ENCODE peak calls at places on chromosome 1, in eight cellular contexts. One of them, this sample, is unnamed.

GRCh38 chr1:244444854-244445253 is 6.9 kb downstream of the ADSS2 start:
- DNase-seq in NCI-H2081: no peak
- DNase-seq in germinal center: no peak
- DNase-seq in SHP77: no peak
- DNase-seq in GDM1: no peak
- DNase-seq in activated T-helper 9 cell treated with anti-CD3 and anti-CD28 coated beads, Interleukin-2, amount 50 U/mL, for 16 hours: no peak
- DNase-seq in stimulated activated CD8-positive, alpha-beta memory T cell treated with anti-CD3 and anti-CD28 coated beads, Interleukin-4, amount 100 ng/mL, for 1 hour: no peak
- DNase-seq in amygdala: no peak
- DNase-seq in this sample: no peak

GRCh38 chr1:59016390-59016789 is 232.5 kb upstream of the JUN start:
- DNase-seq in GDM1: no peak
- DNase-seq in SHP77: peak
- DNase-seq in activated T-helper 9 cell treated with anti-CD3 and anti-CD28 coated beads, Interleukin-2, amount 50 U/mL, for 16 hours: no peak
- DNase-seq in NCI-H2081: no peak
- DNase-seq in stimulated activated CD8-positive, alpha-beta memory T cell treated with anti-CD3 and anti-CD28 coated beads, Interleukin-4, amount 100 ng/mL, for 1 hour: no peak
- DNase-seq in amygdala: no peak
- DNase-seq in germinal center: no peak
- DNase-seq in this sample: no peak

GRCh38 chr1:202241376-202242079 is 47.9 kb downstream of the LGR6 start:
- DNase-seq in NCI-H2081: no peak
- DNase-seq in activated T-helper 9 cell treated with anti-CD3 and anti-CD28 coated beads, Interleukin-2, amount 50 U/mL, for 16 hours: no peak
- DNase-seq in stimulated activated CD8-positive, alpha-beta memory T cell treated with anti-CD3 and anti-CD28 coated beads, Interleukin-4, amount 100 ng/mL, for 1 hour: no peak
- DNase-seq in GDM1: no peak
- DNase-seq in SHP77: no peak
- DNase-seq in amygdala: no peak
- DNase-seq in germinal center: no peak
- DNase-seq in this sample: no peak

GRCh38 chr1:71222668-71223067 is 141.8 kb upstream of the ZRANB2 start:
- DNase-seq in GDM1: no peak
- DNase-seq in activated T-helper 9 cell treated with anti-CD3 and anti-CD28 coated beads, Interleukin-2, amount 50 U/mL, for 16 hours: no peak
- DNase-seq in NCI-H2081: no peak
- DNase-seq in germinal center: no peak
- DNase-seq in stimulated activated CD8-positive, alpha-beta memory T cell treated with anti-CD3 and anti-CD28 coated beads, Interleukin-4, amount 100 ng/mL, for 1 hour: no peak
- DNase-seq in SHP77: no peak
- DNase-seq in amygdala: no peak
- DNase-seq in this sample: no peak

GRCh38 chr1:86239490-86239889 is 82.9 kb upstream of the COL24A1 start:
- DNase-seq in SHP77: no peak
- DNase-seq in germinal center: no peak
- DNase-seq in GDM1: no peak
- DNase-seq in amygdala: no peak
- DNase-seq in NCI-H2081: no peak
- DNase-seq in stimulated activated CD8-positive, alpha-beta memory T cell treated with anti-CD3 and anti-CD28 coated beads, Interleukin-4, amount 100 ng/mL, for 1 hour: no peak
- DNase-seq in activated T-helper 9 cell treated with anti-CD3 and anti-CD28 coated beads, Interleukin-2, amount 50 U/mL, for 16 hours: no peak
- DNase-seq in this sample: no peak

GRCh38 chr1:18739956-18740355 is 109.3 kb downstream of the PAX7 start:
- DNase-seq in germinal center: no peak
- DNase-seq in NCI-H2081: no peak
- DNase-seq in activated T-helper 9 cell treated with anti-CD3 and anti-CD28 coated beads, Interleukin-2, amount 50 U/mL, for 16 hours: no peak
- DNase-seq in SHP77: no peak
- DNase-seq in amygdala: no peak
- DNase-seq in GDM1: no peak
- DNase-seq in stimulated activated CD8-positive, alpha-beta memory T cell treated with anti-CD3 and anti-CD28 coated beads, Interleukin-4, amount 100 ng/mL, for 1 hour: no peak
- DNase-seq in this sample: no peak

GRCh38 chr1:80624682-80625081 is 1176.1 kb upstream of the ADGRL2 start:
- DNase-seq in amygdala: no peak
- DNase-seq in germinal center: no peak
- DNase-seq in GDM1: no peak
- DNase-seq in SHP77: no peak
- DNase-seq in activated T-helper 9 cell treated with anti-CD3 and anti-CD28 coated beads, Interleukin-2, amount 50 U/mL, for 16 hours: no peak
- DNase-seq in NCI-H2081: no peak
- DNase-seq in stimulated activated CD8-positive, alpha-beta memory T cell treated with anti-CD3 and anti-CD28 coated beads, Interleukin-4, amount 100 ng/mL, for 1 hour: no peak
- DNase-seq in this sample: no peak

GRCh38 chr1:225746361-225747179 is 31.1 kb upstream of the SRP9 start:
- DNase-seq in GDM1: peak
- DNase-seq in SHP77: no peak
- DNase-seq in amygdala: peak
- DNase-seq in activated T-helper 9 cell treated with anti-CD3 and anti-CD28 coated beads, Interleukin-2, amount 50 U/mL, for 16 hours: no peak
- DNase-seq in stimulated activated CD8-positive, alpha-beta memory T cell treated with anti-CD3 and anti-CD28 coated beads, Interleukin-4, amount 100 ng/mL, for 1 hour: no peak
- DNase-seq in NCI-H2081: peak
- DNase-seq in germinal center: no peak
- DNase-seq in this sample: no peak

GRCh38 chr1:201515895-201516294 is 9.0 kb upstream of the CSRP1 start:
- DNase-seq in stimulated activated CD8-positive, alpha-beta memory T cell treated with anti-CD3 and anti-CD28 coated beads, Interleukin-4, amount 100 ng/mL, for 1 hour: no peak
- DNase-seq in SHP77: no peak
- DNase-seq in NCI-H2081: no peak
- DNase-seq in GDM1: no peak
- DNase-seq in amygdala: no peak
- DNase-seq in activated T-helper 9 cell treated with anti-CD3 and anti-CD28 coated beads, Interleukin-2, amount 50 U/mL, for 16 hours: no peak
- DNase-seq in germinal center: no peak
- DNase-seq in this sample: no peak

GRCh38 chr1:218948446-218948845 is 225.2 kb upstream of the LYPLAL1 start:
- DNase-seq in activated T-helper 9 cell treated with anti-CD3 and anti-CD28 coated beads, Interleukin-2, amount 50 U/mL, for 16 hours: no peak
- DNase-seq in GDM1: no peak
- DNase-seq in stimulated activated CD8-positive, alpha-beta memory T cell treated with anti-CD3 and anti-CD28 coated beads, Interleukin-4, amount 100 ng/mL, for 1 hour: no peak
- DNase-seq in germinal center: no peak
- DNase-seq in amygdala: no peak
- DNase-seq in SHP77: no peak
- DNase-seq in NCI-H2081: no peak
- DNase-seq in this sample: no peak

GRCh38 chr1:85884372-85885035 is 176.3 kb upstream of the ZNHIT6 start:
- DNase-seq in amygdala: no peak
- DNase-seq in stimulated activated CD8-positive, alpha-beta memory T cell treated with anti-CD3 and anti-CD28 coated beads, Interleukin-4, amount 100 ng/mL, for 1 hour: no peak
- DNase-seq in GDM1: no peak
- DNase-seq in SHP77: no peak
- DNase-seq in activated T-helper 9 cell treated with anti-CD3 and anti-CD28 coated beads, Interleukin-2, amount 50 U/mL, for 16 hours: no peak
- DNase-seq in NCI-H2081: peak
- DNase-seq in germinal center: no peak
- DNase-seq in this sample: no peak

GRCh38 chr1:16156848-16157495 is 1.1 kb upstream of the EPHA2 start:
- DNase-seq in activated T-helper 9 cell treated with anti-CD3 and anti-CD28 coated beads, Interleukin-2, amount 50 U/mL, for 16 hours: no peak
- DNase-seq in stimulated activated CD8-positive, alpha-beta memory T cell treated with anti-CD3 and anti-CD28 coated beads, Interleukin-4, amount 100 ng/mL, for 1 hour: no peak
- DNase-seq in GDM1: no peak
- DNase-seq in NCI-H2081: no peak
- DNase-seq in germinal center: no peak
- DNase-seq in amygdala: no peak
- DNase-seq in SHP77: no peak
- DNase-seq in this sample: no peak

GRCh38 chr1:97901017-97901658 is 19.7 kb downstream of the DPYD start:
- DNase-seq in germinal center: no peak
- DNase-seq in NCI-H2081: no peak
- DNase-seq in amygdala: no peak
- DNase-seq in stimulated activated CD8-positive, alpha-beta memory T cell treated with anti-CD3 and anti-CD28 coated beads, Interleukin-4, amount 100 ng/mL, for 1 hour: no peak
- DNase-seq in SHP77: no peak
- DNase-seq in GDM1: no peak
- DNase-seq in activated T-helper 9 cell treated with anti-CD3 and anti-CD28 coated beads, Interleukin-2, amount 50 U/mL, for 16 hours: no peak
- DNase-seq in this sample: peak

GRCh38 chr1:150692720-150693119 is 4.2 kb downstream of the GOLPH3L start:
- DNase-seq in activated T-helper 9 cell treated with anti-CD3 and anti-CD28 coated beads, Interleukin-2, amount 50 U/mL, for 16 hours: no peak
- DNase-seq in SHP77: no peak
- DNase-seq in germinal center: no peak
- DNase-seq in stimulated activated CD8-positive, alpha-beta memory T cell treated with anti-CD3 and anti-CD28 coated beads, Interleukin-4, amount 100 ng/mL, for 1 hour: no peak
- DNase-seq in GDM1: no peak
- DNase-seq in NCI-H2081: no peak
- DNase-seq in amygdala: no peak
- DNase-seq in this sample: peak

GRCh38 chr1:3524571-3525203 is 70.2 kb downstream of the ARHGEF16 start:
- DNase-seq in amygdala: no peak
- DNase-seq in activated T-helper 9 cell treated with anti-CD3 and anti-CD28 coated beads, Interleukin-2, amount 50 U/mL, for 16 hours: no peak
- DNase-seq in GDM1: no peak
- DNase-seq in germinal center: no peak
- DNase-seq in stimulated activated CD8-positive, alpha-beta memory T cell treated with anti-CD3 and anti-CD28 coated beads, Interleukin-4, amount 100 ng/mL, for 1 hour: no peak
- DNase-seq in SHP77: no peak
- DNase-seq in NCI-H2081: no peak
- DNase-seq in this sample: no peak

GRCh38 chr1:48595613-48596012 is 123.6 kb upstream of the SPATA6 start:
- DNase-seq in NCI-H2081: no peak
- DNase-seq in SHP77: no peak
- DNase-seq in GDM1: no peak
- DNase-seq in germinal center: no peak
- DNase-seq in stimulated activated CD8-positive, alpha-beta memory T cell treated with anti-CD3 and anti-CD28 coated beads, Interleukin-4, amount 100 ng/mL, for 1 hour: no peak
- DNase-seq in activated T-helper 9 cell treated with anti-CD3 and anti-CD28 coated beads, Interleukin-2, amount 50 U/mL, for 16 hours: no peak
- DNase-seq in amygdala: no peak
- DNase-seq in this sample: no peak

GRCh38 chr1:203612932-203613682 is 13.5 kb upstream of the ATP2B4 start:
- DNase-seq in amygdala: no peak
- DNase-seq in germinal center: no peak
- DNase-seq in stimulated activated CD8-positive, alpha-beta memory T cell treated with anti-CD3 and anti-CD28 coated beads, Interleukin-4, amount 100 ng/mL, for 1 hour: no peak
- DNase-seq in NCI-H2081: no peak
- DNase-seq in GDM1: peak
- DNase-seq in SHP77: no peak
- DNase-seq in activated T-helper 9 cell treated with anti-CD3 and anti-CD28 coated beads, Interleukin-2, amount 50 U/mL, for 16 hours: no peak
- DNase-seq in this sample: no peak

GRCh38 chr1:7207875-7208646 is 422.8 kb downstream of the CAMTA1 start:
- DNase-seq in GDM1: peak
- DNase-seq in NCI-H2081: peak
- DNase-seq in SHP77: peak
- DNase-seq in amygdala: no peak
- DNase-seq in germinal center: peak
- DNase-seq in activated T-helper 9 cell treated with anti-CD3 and anti-CD28 coated beads, Interleukin-2, amount 50 U/mL, for 16 hours: no peak
- DNase-seq in stimulated activated CD8-positive, alpha-beta memory T cell treated with anti-CD3 and anti-CD28 coated beads, Interleukin-4, amount 100 ng/mL, for 1 hour: no peak
- DNase-seq in this sample: peak

GRCh38 chr1:20093940-20094391 is 24.0 kb downstream of the PLA2G5 start:
- DNase-seq in amygdala: no peak
- DNase-seq in NCI-H2081: no peak
- DNase-seq in germinal center: no peak
- DNase-seq in activated T-helper 9 cell treated with anti-CD3 and anti-CD28 coated beads, Interleukin-2, amount 50 U/mL, for 16 hours: no peak
- DNase-seq in SHP77: no peak
- DNase-seq in stimulated activated CD8-positive, alpha-beta memory T cell treated with anti-CD3 and anti-CD28 coated beads, Interleukin-4, amount 100 ng/mL, for 1 hour: no peak
- DNase-seq in GDM1: no peak
- DNase-seq in this sample: no peak

GRCh38 chr1:84972377-84972987 is 24.4 kb downstream of the MCOLN2 start:
- DNase-seq in SHP77: no peak
- DNase-seq in GDM1: no peak
- DNase-seq in stimulated activated CD8-positive, alpha-beta memory T cell treated with anti-CD3 and anti-CD28 coated beads, Interleukin-4, amount 100 ng/mL, for 1 hour: no peak
- DNase-seq in NCI-H2081: no peak
- DNase-seq in germinal center: peak
- DNase-seq in amygdala: no peak
- DNase-seq in activated T-helper 9 cell treated with anti-CD3 and anti-CD28 coated beads, Interleukin-2, amount 50 U/mL, for 16 hours: no peak
- DNase-seq in this sample: peak